ENCODE peak calls at places on chromosomes 7 and 10, in four cellular contexts. R is OCI-LY7, H is tibial artery, U is spleen. X is an unnamed sample.

GRCh38 chr7:70719120-70719519 is 412.8 kb upstream of the GALNT17 start:
- DNase-seq in R (no peak), H (no peak), U (no peak), X (no peak)

GRCh38 chr10:59887006-59887405 is 19.4 kb downstream of the CCDC6 start:
- DNase-seq in R (no peak), H (no peak), U (no peak), X (peak)

GRCh38 chr7:71752171-71752935 is 620.4 kb downstream of the GALNT17 start:
- DNase-seq in R (no peak), H (no peak), U (peak), X (peak)

GRCh38 chr10:60349426-60349825 is 40.2 kb downstream of the ANK3 start:
- DNase-seq in R (no peak), H (no peak), U (no peak), X (no peak)

GRCh38 chr7:134532155-134533089 is 5.1 kb downstream of the AKR1B10 start:
- DNase-seq in R (no peak), H (no peak), U (no peak), X (no peak)

GRCh38 chr10:5619366-5620211 is 46.8 kb downstream of the ASB13 start:
- DNase-seq in R (no peak), H (peak), U (peak), X (no peak)

GRCh38 chr7:45890902-45891461 is 2.7 kb downstream of the IGFBP1 start:
- DNase-seq in R (peak), H (no peak), U (no peak), X (peak)

GRCh38 chr7:133355325-133355708 is 102.4 kb downstream of the EXOC4 start:
- DNase-seq in R (no peak), H (no peak), U (no peak), X (peak)

GRCh38 chr10:107579970-107580369 is 415.5 kb upstream of the SORCS1 start:
- DNase-seq in R (no peak), H (no peak), U (no peak), X (no peak)

GRCh38 chr10:129465796-129466702 is 992 bp upstream of the MGMT start:
- DNase-seq in R (no peak), H (no peak), U (peak), X (peak)

GRCh38 chr7:23298141-23298851 is 843 bp upstream of the MALSU1 start:
- DNase-seq in R (no peak), H (no peak), U (no peak), X (peak)

GRCh38 chr10:31620236-31621151 is 301.5 kb downstream of the ZEB1 start:
- DNase-seq in R (no peak), H (peak), U (peak), X (peak)

GRCh38 chr7:2070151-2070763 is 162.5 kb downstream of the MAD1L1 start:
- DNase-seq in R (no peak), H (no peak), U (no peak), X (no peak)

GRCh38 chr7:353746-354325 is 63.9 kb downstream of the FOXL3 start:
- DNase-seq in R (no peak), H (no peak), U (peak), X (no peak)

GRCh38 chr7:66693331-66693730 is 47.2 kb upstream of the RABGEF1 start:
- DNase-seq in R (no peak), H (no peak), U (no peak), X (no peak)

GRCh38 chr7:63008366-63008765 is 990.3 kb upstream of the ZNF722 start:
- DNase-seq in R (no peak), H (no peak), U (no peak), X (peak)

GRCh38 chr7:42014625-42015412 is 222.2 kb downstream of the GLI3 start:
- DNase-seq in R (peak), H (no peak), U (no peak), X (peak)

DNA sequence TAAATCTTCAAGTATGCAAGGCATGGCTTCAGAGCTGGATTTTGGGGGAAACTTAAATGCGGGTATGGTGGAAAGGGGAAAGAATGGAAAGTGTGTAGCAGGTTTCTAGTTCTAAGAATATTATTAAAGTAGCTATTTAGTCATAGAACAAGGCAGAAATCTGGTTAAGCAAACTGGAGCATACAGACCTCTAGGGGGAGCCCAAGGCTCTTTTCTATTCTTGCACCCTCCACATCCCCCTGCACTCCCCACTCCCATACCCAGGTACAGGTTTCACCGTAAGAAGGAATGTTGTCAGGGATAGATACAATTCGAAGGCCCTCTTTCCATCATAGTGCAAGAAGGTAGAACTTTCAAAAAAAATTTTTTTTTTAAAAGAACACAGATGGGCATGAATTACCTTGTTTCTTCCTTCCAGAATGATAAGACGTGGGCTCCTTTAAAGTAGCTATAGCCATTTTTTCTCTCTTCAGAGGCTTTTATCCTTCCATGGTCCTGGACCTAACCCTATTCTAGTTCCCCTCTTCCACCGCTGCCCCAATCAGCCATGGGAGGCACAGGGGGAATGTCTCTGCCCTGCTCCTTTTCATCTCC is 41.5 kb upstream of the SMIM30 start:
- DNase-seq in R (peak), H (no peak), U (no peak), X (peak)
- TF ChIP-seq CTCF in R (peak), H (peak), U (peak), X (peak)

GRCh38 chr7:101128040-101128834 is 1.3 kb downstream of the SERPINE1 start:
- DNase-seq in R (no peak), H (no peak), U (no peak), X (peak)

GRCh38 chr7:101125989-101126650 is 784 bp upstream of the SERPINE1 start:
- DNase-seq in R (peak), H (peak), U (no peak), X (peak)

GRCh38 chr7:101127460-101128039 is 646 bp downstream of the SERPINE1 start:
- DNase-seq in R (no peak), H (no peak), U (no peak), X (no peak)

GRCh38 chr7:101124376-101125056 is 2.4 kb upstream of the SERPINE1 start:
- DNase-seq in R (no peak), H (no peak), U (no peak), X (peak)

DNA sequence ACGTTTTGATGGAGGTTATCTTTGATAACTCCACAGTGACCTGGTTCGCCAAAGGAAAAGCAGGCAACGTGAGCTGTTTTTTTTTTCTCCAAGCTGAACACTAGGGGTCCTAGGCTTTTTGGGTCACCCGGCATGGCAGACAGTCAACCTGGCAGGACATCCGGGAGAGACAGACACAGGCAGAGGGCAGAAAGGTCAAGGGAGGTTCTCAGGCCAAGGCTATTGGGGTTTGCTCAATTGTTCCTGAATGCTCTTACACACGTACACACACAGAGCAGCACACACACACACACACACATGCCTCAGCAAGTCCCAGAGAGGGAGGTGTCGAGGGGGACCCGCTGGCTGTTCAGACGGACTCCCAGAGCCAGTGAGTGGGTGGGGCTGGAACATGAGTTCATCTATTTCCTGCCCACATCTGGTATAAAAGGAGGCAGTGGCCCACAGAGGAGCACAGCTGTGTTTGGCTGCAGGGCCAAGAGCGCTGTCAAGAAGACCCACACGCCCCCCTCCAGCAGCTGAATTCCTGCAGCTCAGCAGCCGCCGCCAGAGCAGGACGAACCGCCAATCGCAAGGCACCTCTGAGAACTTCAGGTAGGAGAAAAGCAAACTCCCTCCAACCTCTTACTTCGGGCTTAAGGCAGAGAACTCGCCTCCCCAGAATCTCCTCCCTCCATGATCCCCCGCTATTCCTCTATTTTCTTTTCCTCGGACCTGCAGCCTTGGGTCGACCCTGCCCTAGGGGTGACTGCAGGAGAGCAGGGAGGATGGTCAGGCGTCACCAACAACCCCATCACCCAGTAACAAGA is at the start of gene SERPINE1:
- DNase-seq in R (peak), H (peak), U (peak), X (peak)
- H3K4me3 ChIP-seq in R (peak), H (peak), U (no peak), X (peak)

GRCh38 chr10:78312197-78313046 is 278.8 kb downstream of the RPS24 start:
- DNase-seq in R (no peak), H (no peak), U (no peak), X (peak)
- TF ChIP-seq CTCF in R (no peak), H (no peak), U (no peak), X (no peak)

DNA sequence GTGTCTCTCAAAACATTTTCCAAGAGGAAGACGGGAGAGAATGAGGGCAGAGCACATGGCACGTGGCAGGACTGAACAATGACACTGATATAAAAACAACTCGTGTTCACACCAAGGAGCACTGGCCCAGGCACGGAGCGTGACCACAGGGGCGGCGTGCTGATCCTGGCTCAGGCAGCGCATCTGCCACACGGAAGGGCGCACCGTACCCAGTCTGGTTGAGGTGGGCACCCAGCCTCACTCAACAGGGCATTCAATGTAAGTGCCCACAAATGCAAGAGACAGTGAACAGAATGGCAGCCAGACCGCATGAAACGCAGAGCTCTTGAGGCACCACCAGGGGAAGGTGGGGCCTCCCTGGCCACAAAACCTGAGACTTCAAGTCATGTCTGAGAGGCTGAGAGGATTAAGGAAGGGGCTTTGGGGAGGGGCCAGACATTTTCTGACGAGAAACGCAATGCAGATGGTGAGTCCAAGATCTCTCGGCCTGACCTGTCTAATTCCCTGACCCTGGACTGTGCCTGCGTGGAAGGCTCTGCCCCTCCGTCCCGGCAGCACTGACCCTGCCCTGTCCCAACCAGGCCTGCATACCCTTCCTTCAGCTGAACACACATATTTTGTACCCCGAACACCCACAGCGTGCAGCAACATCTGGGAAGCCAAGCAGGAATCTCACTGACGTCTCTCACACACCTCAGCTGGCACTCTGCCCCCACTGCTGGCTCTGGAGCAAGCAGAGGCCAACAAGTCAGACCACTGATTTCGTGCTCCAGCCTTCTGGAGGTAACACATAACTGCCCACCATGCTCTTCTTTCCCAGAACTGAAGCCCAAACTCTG is 35.5 kb downstream of the VOPP1 start:
- DNase-seq in R (no peak), H (no peak), U (peak), X (no peak)
- H3K4me3 ChIP-seq in R (peak), H (no peak), U (no peak), X (no peak)

GRCh38 chr7:116715087-116715486 is 43.1 kb downstream of the MET start:
- DNase-seq in R (no peak), H (no peak), U (no peak), X (no peak)
- TF ChIP-seq CTCF in R (no peak), H (no peak), U (no peak), X (peak)

DNA sequence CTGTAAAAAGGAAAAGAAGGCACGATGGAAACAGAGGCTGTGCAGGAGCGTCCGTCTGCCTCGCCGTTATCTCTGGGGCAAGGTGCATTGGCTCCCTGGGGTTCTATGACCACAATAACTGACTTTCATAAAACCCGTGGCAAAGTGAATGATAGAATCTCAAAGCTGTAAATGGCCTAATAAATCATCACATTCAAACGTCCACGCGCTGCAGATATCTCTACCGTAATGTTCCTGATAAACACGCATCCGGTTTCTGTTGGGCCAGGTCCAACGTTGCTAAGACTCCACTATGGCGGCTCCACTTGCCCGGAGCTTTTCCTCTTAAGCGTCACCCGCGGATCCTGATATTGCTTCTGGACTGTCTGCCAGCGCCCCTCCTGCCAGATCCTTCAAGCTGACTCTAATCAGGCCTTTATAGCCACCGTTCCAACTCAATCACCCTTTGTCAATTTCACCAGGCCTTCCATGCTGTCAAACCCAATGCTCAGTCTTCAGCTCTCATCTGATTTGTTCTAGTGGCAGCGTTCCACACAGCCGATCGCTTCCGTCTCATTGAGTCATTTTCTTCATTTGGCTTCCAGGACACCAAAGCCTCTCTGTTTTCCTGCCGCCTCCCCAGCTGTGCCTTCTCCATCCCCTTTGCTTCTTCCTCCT is 265.5 kb upstream of the FOXK1 start:
- DNase-seq in R (no peak), H (no peak), U (no peak), X (no peak)
- H3K4me3 ChIP-seq in R (no peak), H (no peak), U (no peak), X (no peak)